ENCODE peak calls at places on chromosomes 5 and 9, in five cellular contexts. One of them, this sample, is unnamed.
A peak's percentile ranks its signal among the peaks of the same experiment; 100 is the strongest.

GRCh38 chr9:135247174-135247930 is 159.9 kb downstream of the OLFM1 start:
- DNase-seq in OCI-LY7: no peak
- DNase-seq in PC-3: no peak
- DNase-seq in PC-9: no peak
- DNase-seq in mammary epithelial cell: no peak
- DNase-seq in this sample: no peak

GRCh38 chr5:81779125-81779934 is 28.4 kb upstream of the SSBP2 start:
- DNase-seq in OCI-LY7: peak; percentile 49
- DNase-seq in PC-3: peak; percentile 15
- DNase-seq in PC-9: no peak
- DNase-seq in mammary epithelial cell: no peak
- DNase-seq in this sample: no peak

GRCh38 chr5:132487841-132488555 is 2.6 kb downstream of the IRF1 start:
- DNase-seq in OCI-LY7: peak; percentile 72
- DNase-seq in PC-3: no peak
- DNase-seq in PC-9: no peak
- DNase-seq in mammary epithelial cell: no peak
- DNase-seq in this sample: no peak

GRCh38 chr5:71778678-71779276 is 59.7 kb downstream of the CARTPT start:
- DNase-seq in OCI-LY7: peak; percentile 59
- DNase-seq in PC-3: peak; percentile 67
- DNase-seq in PC-9: peak; percentile 45
- DNase-seq in mammary epithelial cell: peak; percentile 18
- DNase-seq in this sample: no peak

GRCh38 chr5:55519001-55519400 is 15.8 kb downstream of the PLPP1 start:
- DNase-seq in OCI-LY7: no peak
- DNase-seq in PC-3: peak; percentile 5
- DNase-seq in PC-9: peak; percentile 38
- DNase-seq in mammary epithelial cell: no peak
- DNase-seq in this sample: no peak

GRCh38 chr9:7542648-7543165 is 256.9 kb downstream of the DMAC1 start:
- DNase-seq in OCI-LY7: no peak
- DNase-seq in PC-3: no peak
- DNase-seq in PC-9: no peak
- DNase-seq in mammary epithelial cell: no peak
- DNase-seq in this sample: no peak

GRCh38 chr9:71984388-71985069 is 73.1 kb downstream of the C9orf85 start:
- DNase-seq in OCI-LY7: no peak
- DNase-seq in PC-3: peak; percentile 46
- DNase-seq in PC-9: no peak
- DNase-seq in mammary epithelial cell: peak; percentile 38
- DNase-seq in this sample: no peak

GRCh38 chr9:12737871-12738270 is 36.9 kb upstream of the LURAP1L start:
- DNase-seq in OCI-LY7: no peak
- DNase-seq in PC-3: no peak
- DNase-seq in PC-9: no peak
- DNase-seq in mammary epithelial cell: no peak
- DNase-seq in this sample: no peak

GRCh38 chr9:136046555-136046921 is 48.6 kb downstream of the NACC2 start:
- DNase-seq in OCI-LY7: no peak
- DNase-seq in PC-3: no peak
- DNase-seq in PC-9: no peak
- DNase-seq in mammary epithelial cell: no peak
- DNase-seq in this sample: no peak

GRCh38 chr5:171882118-171882517 is 96.5 kb downstream of the SMIM23 start:
- DNase-seq in OCI-LY7: no peak
- DNase-seq in PC-3: no peak
- DNase-seq in PC-9: no peak
- DNase-seq in mammary epithelial cell: no peak
- DNase-seq in this sample: no peak

GRCh38 chr5:96288845-96289185 is 144.2 kb downstream of the PCSK1 start:
- DNase-seq in OCI-LY7: no peak
- DNase-seq in PC-3: peak; percentile 48
- DNase-seq in PC-9: peak; percentile 48
- DNase-seq in mammary epithelial cell: peak; percentile 68
- DNase-seq in this sample: no peak

GRCh38 chr5:16784843-16785791 is 151.0 kb downstream of the MYO10 start:
- DNase-seq in OCI-LY7: no peak
- DNase-seq in PC-3: no peak
- DNase-seq in PC-9: no peak
- DNase-seq in mammary epithelial cell: no peak
- DNase-seq in this sample: no peak

GRCh38 chr9:131635285-131635684 is 90.0 kb downstream of the PRRT1B start:
- DNase-seq in OCI-LY7: no peak
- DNase-seq in PC-3: peak; percentile 90
- DNase-seq in PC-9: peak; percentile 94
- DNase-seq in mammary epithelial cell: peak; percentile 96
- DNase-seq in this sample: peak; percentile 80

GRCh38 chr9:2621678-2622360 is at the start of gene VLDLR:
- DNase-seq in OCI-LY7: no peak
- DNase-seq in PC-3: no peak
- DNase-seq in PC-9: no peak
- DNase-seq in mammary epithelial cell: peak; percentile 46
- DNase-seq in this sample: no peak

GRCh38 chr9:3525088-3525835 is 539 bp downstream of the RFX3 start:
- DNase-seq in OCI-LY7: no peak
- DNase-seq in PC-3: no peak
- DNase-seq in PC-9: no peak
- DNase-seq in mammary epithelial cell: peak; percentile 6
- DNase-seq in this sample: no peak

GRCh38 chr9:14525840-14526239 is 167.4 kb downstream of the ZDHHC21 start:
- DNase-seq in OCI-LY7: no peak
- DNase-seq in PC-3: no peak
- DNase-seq in PC-9: no peak
- DNase-seq in mammary epithelial cell: no peak
- DNase-seq in this sample: no peak

GRCh38 chr5:179834120-179834519 is 13.4 kb downstream of the SQSTM1 start:
- DNase-seq in OCI-LY7: no peak
- DNase-seq in PC-3: no peak
- DNase-seq in PC-9: no peak
- DNase-seq in mammary epithelial cell: no peak
- DNase-seq in this sample: no peak

GRCh38 chr5:115349001-115349817 is 52.8 kb upstream of the CCDC112 start:
- DNase-seq in OCI-LY7: no peak
- DNase-seq in PC-3: peak; percentile 81
- DNase-seq in PC-9: peak; percentile 79
- DNase-seq in mammary epithelial cell: peak; percentile 78
- DNase-seq in this sample: peak; percentile 48

GRCh38 chr5:132763369-132764036 is 13.5 kb downstream of the SEPTIN8 start:
- DNase-seq in OCI-LY7: no peak
- DNase-seq in PC-3: no peak
- DNase-seq in PC-9: no peak
- DNase-seq in mammary epithelial cell: no peak
- DNase-seq in this sample: no peak

GRCh38 chr9:85536076-85536475 is 205.7 kb downstream of the AGTPBP1 start:
- DNase-seq in OCI-LY7: no peak
- DNase-seq in PC-3: peak; percentile 39
- DNase-seq in PC-9: peak; percentile 46
- DNase-seq in mammary epithelial cell: peak; percentile 52
- DNase-seq in this sample: no peak

GRCh38 chr5:77213601-77214000 is 3.1 kb downstream of the PDE8B start:
- DNase-seq in OCI-LY7: no peak
- DNase-seq in PC-3: no peak
- DNase-seq in PC-9: no peak
- DNase-seq in mammary epithelial cell: no peak
- DNase-seq in this sample: no peak

GRCh38 chr5:168723037-168723436 is 143.9 kb upstream of the PANK3 start:
- DNase-seq in OCI-LY7: no peak
- DNase-seq in PC-3: no peak
- DNase-seq in PC-9: no peak
- DNase-seq in mammary epithelial cell: no peak
- DNase-seq in this sample: no peak

GRCh38 chr5:17398439-17398838 is 99.6 kb upstream of the TAF11L2 start:
- DNase-seq in OCI-LY7: no peak
- DNase-seq in PC-3: peak; percentile 93
- DNase-seq in PC-9: no peak
- DNase-seq in mammary epithelial cell: peak; percentile 88
- DNase-seq in this sample: peak; percentile 73

DNA sequence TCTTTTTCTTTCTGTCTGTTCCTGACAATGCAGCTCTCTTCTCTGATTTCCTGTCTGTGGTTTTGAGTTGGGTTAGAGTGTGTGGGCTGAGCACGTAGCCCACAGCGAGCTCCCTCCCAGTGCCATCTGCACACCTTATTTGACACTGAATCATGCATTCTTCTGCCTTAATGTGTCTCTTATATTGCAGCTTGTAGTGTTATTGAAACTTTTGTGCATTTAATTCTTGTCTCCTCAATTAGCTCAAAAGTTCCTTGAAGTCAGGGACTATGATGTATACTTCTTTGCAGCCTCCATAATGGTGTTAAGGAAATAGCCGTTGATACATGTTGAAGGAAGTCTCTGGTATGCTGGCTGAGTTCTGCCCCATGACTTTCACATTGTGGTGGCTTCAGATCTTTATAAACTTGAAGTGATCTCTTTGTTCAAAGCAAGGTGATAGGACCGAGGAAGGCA is 576.2 kb upstream of the CLINT1 start:
- DNase-seq in OCI-LY7: peak; percentile 68
- DNase-seq in PC-3: no peak
- DNase-seq in PC-9: no peak
- DNase-seq in mammary epithelial cell: peak; percentile 70
- DNase-seq in this sample: no peak
- H3K4me1 ChIP-seq in OCI-LY7: peaks cover 73% of the 10 kb centered on the region
- H3K4me1 ChIP-seq in PC-3: no peaks in the 10 kb centered on the region
- H3K4me1 ChIP-seq in PC-9: no peaks in the 10 kb centered on the region
- H3K4me1 ChIP-seq in mammary epithelial cell: peaks cover 31% of the 10 kb centered on the region
- H3K4me1 ChIP-seq in this sample: peaks cover 14% of the 10 kb centered on the region

GRCh38 chr5:75342836-75343235 is 5.8 kb downstream of the HMGCR start:
- DNase-seq in OCI-LY7: no peak
- DNase-seq in PC-3: peak; percentile 20
- DNase-seq in PC-9: no peak
- DNase-seq in mammary epithelial cell: no peak
- DNase-seq in this sample: no peak

GRCh38 chr5:75337366-75338021 is 474 bp downstream of the HMGCR start:
- DNase-seq in OCI-LY7: peak; percentile 39
- DNase-seq in PC-3: no peak
- DNase-seq in PC-9: no peak
- DNase-seq in mammary epithelial cell: peak; percentile 14
- DNase-seq in this sample: no peak

GRCh38 chr5:75341934-75342333 is 4.9 kb downstream of the HMGCR start:
- DNase-seq in OCI-LY7: no peak
- DNase-seq in PC-3: no peak
- DNase-seq in PC-9: no peak
- DNase-seq in mammary epithelial cell: no peak
- DNase-seq in this sample: no peak

GRCh38 chr5:75338408-75338807 is 1.4 kb downstream of the HMGCR start:
- DNase-seq in OCI-LY7: no peak
- DNase-seq in PC-3: no peak
- DNase-seq in PC-9: no peak
- DNase-seq in mammary epithelial cell: no peak
- DNase-seq in this sample: no peak

DNA sequence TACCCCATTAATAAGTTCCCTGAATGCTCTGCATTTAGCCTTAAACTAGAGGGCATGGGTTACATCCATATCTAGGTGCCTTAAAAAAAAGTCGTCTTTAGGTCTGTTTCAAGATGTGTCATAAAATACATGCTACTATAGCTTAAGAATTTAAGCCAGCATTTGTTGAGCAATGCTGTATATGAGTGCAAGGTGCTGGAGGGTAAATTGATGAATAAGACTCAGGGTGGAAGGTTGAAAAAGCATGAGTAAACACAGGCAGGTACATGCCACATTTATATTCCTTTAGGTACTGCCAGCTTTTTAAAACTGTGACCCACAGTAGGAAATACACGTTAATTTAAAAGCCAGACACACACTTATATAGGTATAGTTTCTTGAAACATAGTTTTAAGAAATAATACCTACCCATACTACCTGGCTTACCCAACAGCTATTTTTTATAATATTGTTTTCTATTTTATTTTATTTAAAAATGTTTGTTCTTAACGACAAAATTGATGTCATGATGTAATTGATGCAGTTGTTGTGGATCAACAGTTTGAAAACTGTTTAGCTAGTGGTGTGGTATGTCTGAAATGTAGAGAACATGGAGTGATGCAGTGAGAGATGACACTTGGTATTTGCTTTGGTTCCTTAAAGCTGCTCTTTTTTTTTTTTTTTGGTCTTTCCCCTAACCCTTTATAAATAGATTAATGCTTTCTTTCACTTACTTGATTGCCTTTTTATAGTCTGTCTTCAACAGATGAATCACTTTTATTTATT is 3.9 kb downstream of the HMGCR start:
- DNase-seq in OCI-LY7: no peak
- DNase-seq in PC-3: peak; percentile 80
- DNase-seq in PC-9: peak; percentile 85
- DNase-seq in mammary epithelial cell: peak; percentile 90
- DNase-seq in this sample: peak; percentile 80
- H4K20me1 ChIP-seq in OCI-LY7: peaks cover 51% of the 10 kb centered on the region
- H4K20me1 ChIP-seq in PC-3: peaks cover 33% of the 10 kb centered on the region
- H4K20me1 ChIP-seq in PC-9: peaks cover 32% of the 10 kb centered on the region
- H4K20me1 ChIP-seq in mammary epithelial cell: peaks cover 43% of the 10 kb centered on the region
- H4K20me1 ChIP-seq in this sample: peaks cover 34% of the 10 kb centered on the region

GRCh38 chr5:68319316-68320093 is 103.9 kb downstream of the PIK3R1 start:
- DNase-seq in OCI-LY7: no peak
- DNase-seq in PC-3: peak; percentile 59
- DNase-seq in PC-9: peak; percentile 91
- DNase-seq in mammary epithelial cell: peak; percentile 86
- DNase-seq in this sample: no peak
- H3K4me1 ChIP-seq in OCI-LY7: no peaks in the 10 kb centered on the region
- H3K4me1 ChIP-seq in PC-3: peaks cover 20% of the 10 kb centered on the region
- H3K4me1 ChIP-seq in PC-9: peaks cover 51% of the 10 kb centered on the region
- H3K4me1 ChIP-seq in mammary epithelial cell: peaks cover 31% of the 10 kb centered on the region
- H3K4me1 ChIP-seq in this sample: peaks cover 21% of the 10 kb centered on the region

GRCh38 chr9:83675466-83675865 is 32.3 kb downstream of the UBQLN1 start:
- DNase-seq in OCI-LY7: no peak
- DNase-seq in PC-3: no peak
- DNase-seq in PC-9: no peak
- DNase-seq in mammary epithelial cell: no peak
- DNase-seq in this sample: no peak
- H4K20me1 ChIP-seq in OCI-LY7: no peaks in the 10 kb centered on the region
- H4K20me1 ChIP-seq in PC-3: no peaks in the 10 kb centered on the region
- H4K20me1 ChIP-seq in PC-9: peaks cover 53% of the 10 kb centered on the region
- H4K20me1 ChIP-seq in mammary epithelial cell: no peaks in the 10 kb centered on the region
- H4K20me1 ChIP-seq in this sample: no peaks in the 10 kb centered on the region

DNA sequence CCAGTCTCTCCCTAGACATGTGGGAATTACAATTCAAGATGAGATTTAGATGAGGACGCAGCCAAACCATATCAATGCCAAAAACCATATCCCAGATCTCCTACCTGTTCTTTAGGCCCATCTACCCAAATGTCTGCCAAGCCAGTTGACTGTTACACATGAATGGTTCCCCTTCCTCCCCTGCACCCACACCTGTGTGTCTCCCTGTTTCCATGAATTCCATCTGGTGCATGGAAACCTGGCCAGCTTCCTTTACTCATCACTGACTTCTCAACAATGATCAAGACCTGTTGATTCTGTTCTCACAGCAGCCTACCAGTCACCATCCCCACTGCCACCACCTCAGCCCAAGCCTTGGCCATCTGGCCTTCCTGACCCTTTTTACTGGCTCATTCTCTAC is 222.7 kb downstream of the NR3C1 start:
- DNase-seq in OCI-LY7: no peak
- DNase-seq in PC-3: no peak
- DNase-seq in PC-9: no peak
- DNase-seq in mammary epithelial cell: no peak
- DNase-seq in this sample: no peak
- H3K4me1 ChIP-seq in OCI-LY7: no peaks in the 10 kb centered on the region
- H3K4me1 ChIP-seq in PC-3: peaks cover 22% of the 10 kb centered on the region
- H3K4me1 ChIP-seq in PC-9: peaks cover 7% of the 10 kb centered on the region
- H3K4me1 ChIP-seq in mammary epithelial cell: peaks cover 42% of the 10 kb centered on the region
- H3K4me1 ChIP-seq in this sample: peaks cover 30% of the 10 kb centered on the region

This sample was measured in keratinocyte.